ENCODE peak calls at places on chromosome 10, in ten cellular contexts. T is lower lobe of right lung, Y is brain microvascular endothelial cell, Z is fibroblast of lung, E is AG09309, A is GM10248, P is astrocyte of the spinal cord, G is fibroblast of pulmonary artery, R is HFF-Myc, N is cardiac muscle cell. B is an unnamed sample.

GRCh38 chr10:132460071-132460470 is 63.1 kb downstream of the PWWP2B start:
- DNase-seq in Y (no peak), N (no peak), E (no peak), A (no peak), R (no peak), P (no peak), Z (no peak), G (no peak), T (peak), B (no peak)

GRCh38 chr10:116110736-116111135 is 162.3 kb downstream of the GFRA1 start:
- DNase-seq in E (no peak), R (no peak), A (no peak), P (no peak), Z (no peak), G (no peak), T (no peak), N (no peak), Y (no peak), B (no peak)

GRCh38 chr10:101838416-101838970 is 5.1 kb downstream of the KCNIP2 start:
- DNase-seq in N (peak), Y (no peak), G (no peak), E (no peak), R (no peak), P (no peak), A (no peak), Z (no peak), T (peak), B (no peak)

GRCh38 chr10:108905821-108906220 is 1017.5 kb downstream of the XPNPEP1 start:
- DNase-seq in P (no peak), Y (no peak), G (no peak), E (no peak), T (no peak), Z (no peak), N (no peak), R (no peak), A (no peak), B (no peak)

GRCh38 chr10:89079991-89080390 is 89.4 kb downstream of the FAS start:
- DNase-seq in T (no peak), R (no peak), G (no peak), A (no peak), E (no peak), Z (no peak), P (no peak), N (no peak), Y (no peak), B (no peak)

GRCh38 chr10:5515948-5516761 is 8.6 kb upstream of the CALML3 start:
- DNase-seq in E (no peak), T (no peak), P (no peak), R (no peak), G (no peak), Y (no peak), Z (no peak), A (no peak), N (no peak), B (no peak)

GRCh38 chr10:7410800-7411670 is at the start of gene SFMBT2:
- DNase-seq in A (peak), P (peak), Y (peak), N (peak), R (peak), T (peak), Z (peak), G (peak), E (peak), B (peak)

GRCh38 chr10:76779821-76780281 is 857.8 kb downstream of the KCNMA1 start:
- DNase-seq in Z (no peak), A (no peak), G (no peak), T (no peak), E (no peak), Y (no peak), R (no peak), P (no peak), N (peak), B (no peak)

GRCh38 chr10:46253076-46254006 is 33.5 kb upstream of the ANTXRL start:
- DNase-seq in R (no peak), A (no peak), G (no peak), Y (no peak), P (no peak), N (no peak), T (no peak), Z (no peak), E (no peak), B (no peak)

GRCh38 chr10:45418859-45419672 is 45.0 kb downstream of the ALOX5 start:
- DNase-seq in T (peak), E (no peak), A (peak), N (peak), Y (peak), Z (peak), G (peak), R (no peak), P (peak), B (peak)

GRCh38 chr10:64097391-64098122 is 576.4 kb downstream of the REEP3 start:
- DNase-seq in N (no peak), A (no peak), G (no peak), Z (no peak), T (no peak), Y (no peak), P (no peak), R (no peak), E (no peak), B (no peak)

GRCh38 chr10:24384954-24385353 is 176.0 kb downstream of the KIAA1217 start:
- DNase-seq in T (no peak), R (no peak), A (no peak), E (no peak), P (peak), Y (no peak), Z (peak), G (no peak), N (peak), B (no peak)

GRCh38 chr10:93954726-93955363 is 38.9 kb upstream of the PLCE1 start:
- DNase-seq in A (no peak), Z (peak), Y (peak), R (no peak), T (no peak), G (peak), N (no peak), E (no peak), P (peak), B (no peak)

GRCh38 chr10:42963302-42963701 is 113.6 kb upstream of the RET start:
- DNase-seq in E (no peak), R (no peak), A (no peak), P (no peak), Z (no peak), G (no peak), Y (no peak), N (no peak), T (peak), B (no peak)

GRCh38 chr10:130127612-130128607 is 8.3 kb upstream of the GLRX3 start:
- DNase-seq in Z (peak), Y (peak), A (peak), E (peak), T (no peak), P (peak), R (peak), G (peak), N (peak), B (peak)

GRCh38 chr10:68938117-68938516 is 17.9 kb upstream of the DDX21 start:
- DNase-seq in E (no peak), T (no peak), G (peak), Z (peak), R (no peak), Y (no peak), P (no peak), N (peak), A (no peak), B (no peak)

GRCh38 chr10:29254123-29255046 is 34.5 kb upstream of the LYZL1 start:
- DNase-seq in G (peak), T (no peak), N (peak), A (no peak), P (no peak), Z (peak), Y (peak), E (no peak), R (no peak), B (no peak)

GRCh38 chr10:88555190-88555894 is 27.8 kb downstream of the RNLS start:
- DNase-seq in Y (no peak), N (no peak), E (no peak), Z (no peak), T (no peak), A (no peak), R (no peak), G (no peak), P (no peak), B (no peak)

GRCh38 chr10:3877092-3878000 is 92.3 kb upstream of the KLF6 start:
- DNase-seq in N (no peak), A (no peak), Y (no peak), E (no peak), T (no peak), R (no peak), G (no peak), P (no peak), Z (no peak), B (no peak)

GRCh38 chr10:126013489-126014281 is 117.3 kb downstream of the FANK1 start:
- DNase-seq in N (peak), T (no peak), A (no peak), G (peak), Y (peak), Z (peak), R (peak), E (peak), P (peak), B (peak)

GRCh38 chr10:80414126-80414898 is 6.0 kb downstream of the PRXL2A start:
- DNase-seq in R (peak), Y (no peak), N (no peak), G (peak), E (no peak), Z (no peak), T (no peak), A (no peak), P (no peak), B (no peak)

GRCh38 chr10:103111031-103111917 is 81.8 kb downstream of the NT5C2 start:
- DNase-seq in N (peak), Y (no peak), R (peak), T (no peak), P (peak), E (no peak), G (peak), Z (peak), A (peak), B (no peak)
- TF ChIP-seq CTCF in N (no peak), Y (peak), R (no peak), T (no peak), P (no peak), E (peak), G (no peak), Z (no peak), A (no peak), B (no peak)

GRCh38 chr10:122671355-122671754 is 28.3 kb downstream of the C10orf120 start:
- DNase-seq in Z (no peak), A (no peak), P (no peak), R (no peak), G (no peak), T (no peak), Y (no peak), E (no peak), N (no peak), B (no peak)

GRCh38 chr10:122673731-122674130 is 25.9 kb downstream of the C10orf120 start:
- DNase-seq in N (no peak), Z (no peak), G (no peak), P (no peak), R (no peak), Y (no peak), A (no peak), T (no peak), E (no peak), B (no peak)

GRCh38 chr10:122669045-122669444 is 30.6 kb downstream of the C10orf120 start:
- DNase-seq in Y (no peak), E (no peak), R (no peak), N (no peak), Z (no peak), G (no peak), P (no peak), T (no peak), A (no peak), B (no peak)

GRCh38 chr10:122665946-122666345 is 33.7 kb downstream of the C10orf120 start:
- DNase-seq in Y (no peak), Z (no peak), G (no peak), R (no peak), A (no peak), N (no peak), E (no peak), T (no peak), P (no peak), B (no peak)

DNA sequence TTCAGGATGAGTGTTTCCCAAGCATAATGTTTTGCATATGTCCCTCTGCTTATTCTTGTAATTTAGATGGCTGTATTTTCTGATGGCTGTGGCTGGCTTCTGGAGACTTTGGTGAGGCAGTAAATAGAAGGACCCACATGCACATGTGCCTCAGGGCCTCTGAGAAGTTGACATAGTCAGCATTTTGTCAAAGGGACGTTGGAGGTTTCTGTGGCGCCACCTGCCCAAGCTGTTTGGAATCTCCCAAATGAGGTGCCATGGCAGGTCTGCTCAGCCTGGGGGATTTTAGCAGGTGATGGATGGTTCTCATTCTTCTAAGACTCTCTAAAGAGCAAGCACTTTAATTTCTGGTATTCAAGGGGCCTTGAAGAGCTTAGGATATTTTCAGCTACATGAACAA is 29.8 kb downstream of the C10orf120 start:
- DNase-seq in G (no peak), Z (no peak), P (no peak), R (no peak), T (no peak), N (no peak), Y (no peak), A (no peak), E (no peak), B (no peak)
- TF ChIP-seq CTCF in G (no peak), Z (no peak), P (no peak), R (no peak), T (no peak), N (no peak), Y (no peak), A (no peak), E (no peak), B (no peak)

GRCh38 chr10:97278491-97278989 is 13.9 kb downstream of the ARHGAP19 start:
- DNase-seq in P (peak), R (peak), N (peak), Z (peak), E (peak), T (no peak), A (peak), Y (peak), G (peak), B (no peak)
- TF ChIP-seq CTCF in P (peak), R (peak), N (peak), Z (peak), E (peak), T (peak), A (peak), Y (peak), G (peak), B (peak)

GRCh38 chr10:36345770-36346169 is 703.7 kb upstream of the FZD8 start:
- DNase-seq in Y (no peak), A (no peak), R (no peak), E (no peak), N (no peak), G (peak), Z (peak), T (no peak), P (peak), B (no peak)

GRCh38 chr10:36344816-36345215 is 702.7 kb upstream of the FZD8 start:
- DNase-seq in R (no peak), G (no peak), A (no peak), P (no peak), E (no peak), Z (peak), N (no peak), Y (no peak), T (no peak), B (no peak)

GRCh38 chr10:36351159-36351558 is 709.1 kb upstream of the FZD8 start:
- DNase-seq in T (no peak), A (no peak), P (no peak), E (no peak), Y (no peak), G (peak), R (no peak), Z (no peak), N (no peak), B (no peak)

GRCh38 chr10:36354633-36355032 is 712.5 kb upstream of the FZD8 start:
- DNase-seq in R (no peak), P (no peak), T (no peak), A (no peak), E (no peak), N (no peak), G (no peak), Y (no peak), Z (no peak), B (no peak)

GRCh38 chr10:36349445-36350063 is 707.5 kb upstream of the FZD8 start:
- DNase-seq in Z (peak), P (peak), Y (peak), G (peak), T (no peak), R (peak), A (no peak), E (peak), N (peak), B (no peak)
- TF ChIP-seq CTCF in Z (no peak), P (no peak), Y (peak), G (no peak), T (no peak), R (no peak), A (no peak), E (no peak), N (no peak), B (no peak)

DNA sequence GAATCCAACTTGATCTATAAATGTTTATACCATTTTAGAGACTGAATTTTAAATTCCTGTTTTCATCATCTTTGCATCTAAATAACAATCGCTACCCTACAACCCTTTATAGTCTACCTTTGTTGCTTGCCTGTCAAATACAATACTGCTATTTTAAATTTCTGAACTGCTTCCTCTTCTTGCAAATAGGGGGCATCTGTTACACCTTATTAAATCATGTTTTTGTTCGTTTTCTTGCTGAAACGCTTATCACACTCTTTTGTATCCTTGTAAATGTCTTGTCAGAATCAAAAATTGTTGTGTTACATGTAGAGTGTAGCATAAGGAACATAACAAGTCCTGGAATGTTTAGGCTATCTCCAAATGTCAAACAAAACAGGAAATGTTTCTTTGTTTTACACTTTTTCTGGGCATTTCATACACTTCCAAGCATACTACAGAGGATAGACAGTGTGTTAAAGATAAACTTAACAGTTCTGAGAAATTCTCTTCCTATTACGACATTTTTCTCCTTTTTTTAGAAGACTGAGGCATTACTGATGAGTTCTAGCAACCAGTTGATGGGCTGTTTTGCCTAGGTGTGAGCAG is 281.3 kb downstream of the GPR158 start:
- DNase-seq in Y (no peak), P (no peak), N (no peak), E (no peak), G (peak), A (no peak), Z (no peak), T (no peak), R (no peak), B (no peak)
- TF ChIP-seq CTCF in Y (no peak), P (no peak), N (peak), E (no peak), G (peak), A (no peak), Z (no peak), T (no peak), R (no peak), B (no peak)

GRCh38 chr10:100338434-100339036 is 8.5 kb upstream of the SCD start:
- DNase-seq in P (peak), A (peak), N (peak), Y (peak), Z (peak), R (peak), E (no peak), T (peak), G (peak), B (peak)
- TF ChIP-seq CTCF in P (peak), A (peak), N (peak), Y (peak), Z (peak), R (peak), E (peak), T (peak), G (peak), B (peak)

GRCh38 chr10:30751678-30752331 is 122.3 kb upstream of the LYZL2 start:
- DNase-seq in P (peak), A (peak), T (peak), E (no peak), Z (peak), G (peak), N (peak), Y (peak), R (no peak), B (no peak)
- TF ChIP-seq CTCF in P (peak), A (peak), T (peak), E (peak), Z (peak), G (peak), N (peak), Y (peak), R (peak), B (no peak)

GRCh38 chr10:70479161-70479531 is 579 bp downstream of the PALD1 start:
- DNase-seq in A (no peak), N (no peak), R (no peak), G (no peak), P (no peak), E (no peak), Z (no peak), T (no peak), Y (no peak), B (no peak)
- TF ChIP-seq CTCF in A (no peak), N (peak), R (peak), G (no peak), P (no peak), E (no peak), Z (no peak), T (no peak), Y (peak), B (no peak)

GRCh38 chr10:1716839-1717238 is 20.5 kb downstream of the ADARB2 start:
- DNase-seq in Z (no peak), G (no peak), R (no peak), Y (no peak), N (no peak), A (no peak), T (no peak), E (no peak), P (no peak), B (no peak)

GRCh38 chr10:1712314-1712713 is 25.0 kb downstream of the ADARB2 start:
- DNase-seq in R (no peak), A (peak), Z (no peak), N (no peak), E (no peak), P (no peak), G (no peak), T (no peak), Y (no peak), B (no peak)

GRCh38 chr10:1712944-1713671 is 24.2 kb downstream of the ADARB2 start:
- DNase-seq in P (no peak), Y (no peak), A (no peak), E (no peak), N (no peak), Z (no peak), T (no peak), R (no peak), G (no peak), B (no peak)

GRCh38 chr10:1715821-1716220 is 21.5 kb downstream of the ADARB2 start:
- DNase-seq in Z (no peak), Y (no peak), G (no peak), N (peak), R (no peak), T (no peak), E (no peak), P (no peak), A (peak), B (no peak)
- TF ChIP-seq CTCF in Z (no peak), Y (no peak), G (no peak), N (no peak), R (no peak), T (peak), E (no peak), P (peak), A (peak), B (no peak)

DNA sequence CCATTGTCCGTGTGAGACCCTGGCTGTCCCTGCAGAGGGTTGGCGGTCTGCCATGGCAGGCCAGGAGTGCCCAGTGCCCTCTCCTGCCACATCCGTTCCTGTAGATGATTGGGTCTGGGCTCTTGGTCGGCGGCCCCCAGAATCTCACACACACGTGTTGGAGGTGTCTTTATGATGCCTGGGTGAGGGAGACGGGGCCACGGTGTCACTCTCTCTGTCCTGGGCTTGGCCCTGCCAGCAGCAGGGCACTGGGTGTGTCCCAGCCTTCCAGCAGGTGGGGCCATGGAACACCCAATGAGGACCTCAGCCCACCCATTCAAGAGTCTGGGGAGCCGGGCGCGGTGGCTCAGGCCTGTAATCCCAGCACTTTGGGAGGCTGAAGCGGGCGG is 30.2 kb downstream of the UNC5B start:
- DNase-seq in T (no peak), Z (no peak), Y (no peak), N (no peak), R (no peak), P (no peak), G (no peak), E (no peak), A (no peak), B (no peak)
- TF ChIP-seq CTCF in T (no peak), Z (no peak), Y (no peak), N (no peak), R (peak), P (peak), G (no peak), E (no peak), A (no peak), B (no peak)